ENCODE peak calls at places on chromosomes 4 and X, in seven cellular contexts. I, K, P, X, Y, R and E are unnamed samples.

GRCh38 chrX:153446950-153447580 is 1.2 kb upstream of the TREX2 start:
- DNase-seq in I (no peak), K (no peak), P (no peak), X (no peak), Y (no peak), R (no peak), E (no peak)

GRCh38 chr4:48261288-48261687 is 8.3 kb downstream of the TEC start:
- DNase-seq in I (peak), K (no peak), P (no peak), X (peak), Y (no peak), R (no peak), E (no peak)

GRCh38 chrX:47605024-47605423 is 14.6 kb downstream of the SYN1 start:
- DNase-seq in I (no peak), K (no peak), P (no peak), X (no peak), Y (no peak), R (no peak), E (no peak)

GRCh38 chrX:123983240-123983639 is 21.7 kb downstream of the STAG2 start:
- DNase-seq in I (no peak), K (no peak), P (no peak), X (no peak), Y (no peak), R (no peak), E (no peak)

GRCh38 chr4:156901871-156902270 is 69.7 kb downstream of the PDGFC start:
- DNase-seq in I (peak), K (no peak), P (no peak), X (no peak), Y (no peak), R (no peak), E (no peak)

GRCh38 chr4:53804719-53805118 is 213.4 kb upstream of the LNX1 start:
- DNase-seq in I (no peak), K (peak), P (peak), X (peak), Y (peak), R (no peak), E (peak)

GRCh38 chrX:120561634-120562568 is 1.1 kb upstream of the CUL4B start:
- DNase-seq in I (no peak), K (no peak), P (no peak), X (no peak), Y (no peak), R (no peak), E (no peak)

GRCh38 chr4:40058121-40058520 is 1.5 kb downstream of the N4BP2 start:
- DNase-seq in I (no peak), K (no peak), P (no peak), X (no peak), Y (no peak), R (no peak), E (no peak)

GRCh38 chrX:42825201-42825600 is 47.2 kb upstream of the PPP1R2C start:
- DNase-seq in I (no peak), K (no peak), P (no peak), X (no peak), Y (no peak), R (no peak), E (no peak)

GRCh38 chrX:107398115-107398514 is 51.3 kb upstream of the FRMPD3 start:
- DNase-seq in I (no peak), K (no peak), P (no peak), X (no peak), Y (no peak), R (no peak), E (no peak)

GRCh38 chrX:149510386-149510785 is 5.3 kb upstream of the IDS start:
- DNase-seq in I (no peak), K (no peak), P (no peak), X (peak), Y (no peak), R (no peak), E (no peak)

GRCh38 chr4:77072195-77072753 is 3.5 kb downstream of the CCNI start:
- DNase-seq in I (no peak), K (no peak), P (no peak), X (no peak), Y (peak), R (no peak), E (no peak)